ENCODE peak calls at places on chromosomes 16 and 17, in six cellular contexts. J, Y, M, H, T and B are unnamed samples.

GRCh38 chr16:84930298-84931106 is 80.8 kb downstream of the ZDHHC7 start:
- DNase-seq in M (no peak), T (no peak), H (no peak), Y (no peak), J (no peak), B (no peak)

GRCh38 chr16:72847187-72848044 is 200.5 kb downstream of the ZFHX3 start:
- DNase-seq in T (no peak), J (no peak), M (no peak), H (no peak), Y (no peak), B (no peak)

GRCh38 chr17:57908278-57908677 is 46.9 kb downstream of the CUEDC1 start:
- DNase-seq in H (no peak), Y (no peak), M (no peak), J (no peak), T (no peak), B (no peak)

GRCh38 chr17:9192010-9192409 is 170.7 kb downstream of the NTN1 start:
- DNase-seq in T (no peak), J (no peak), Y (no peak), H (no peak), M (no peak), B (no peak)

GRCh38 chr17:9371019-9371418 is 204.6 kb downstream of the STX8 start:
- DNase-seq in M (no peak), J (no peak), Y (no peak), T (no peak), H (no peak), B (no peak)

GRCh38 chr16:12557808-12558207 is 245.9 kb downstream of the CPPED1 start:
- DNase-seq in J (no peak), M (no peak), Y (no peak), H (no peak), T (no peak), B (no peak)

GRCh38 chr17:8122923-8123694 is 797 bp downstream of the HES7 start:
- DNase-seq in M (no peak), Y (no peak), H (no peak), T (no peak), J (no peak), B (no peak)

GRCh38 chr17:81579821-81580321 is 27.7 kb upstream of the FAAP100 start:
- DNase-seq in J (no peak), H (no peak), M (no peak), Y (no peak), T (no peak), B (no peak)

GRCh38 chr17:33964344-33964979 is 290.6 kb upstream of the CCL2 start:
- DNase-seq in H (no peak), T (no peak), J (no peak), M (peak; percentile 25), Y (no peak), B (no peak)

GRCh38 chr16:28292731-28293588 is 635 bp downstream of the SBK1 start:
- DNase-seq in H (no peak), M (peak; percentile 11), Y (peak; percentile 32), J (no peak), T (no peak), B (no peak)

GRCh38 chr16:66390346-66391108 is 24.0 kb downstream of the CDH5 start:
- DNase-seq in M (no peak), Y (no peak), J (no peak), T (peak; percentile 16), H (no peak), B (no peak)

GRCh38 chr17:48121921-48122650 is 14.5 kb downstream of the SNX11 start:
- DNase-seq in T (no peak), J (no peak), Y (no peak), H (no peak), M (no peak), B (no peak)

GRCh38 chr16:48271728-48272127 is 24.4 kb upstream of the ABCC11 start:
- DNase-seq in J (no peak), M (no peak), Y (no peak), H (no peak), T (no peak), B (no peak)

DNA sequence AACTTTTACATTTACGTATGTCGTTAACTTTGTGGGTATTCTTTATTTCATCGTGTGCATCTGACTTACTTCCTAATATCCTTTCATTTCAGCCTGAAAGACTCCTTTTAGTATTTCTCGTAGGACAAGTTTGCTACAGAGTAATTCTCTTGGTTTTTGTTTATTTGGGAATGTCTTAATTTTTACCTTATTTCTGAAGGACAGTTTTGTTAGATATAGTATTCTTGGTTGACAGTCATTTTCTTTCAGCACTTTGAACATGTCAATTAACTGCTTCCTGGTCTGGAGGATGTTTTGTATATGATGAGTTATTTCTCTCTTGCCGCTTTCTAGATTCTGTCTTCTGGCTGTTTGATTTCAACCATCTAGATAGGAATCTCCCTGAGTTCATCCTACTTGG is 109.2 kb upstream of the NACA2 start:
- DNase-seq in Y (no peak), J (no peak), H (no peak), M (no peak), T (no peak), B (no peak)
- H3K9me3 ChIP-seq in Y (no peaks in the 10 kb centered on the region), J (peaks cover 14% of the 10 kb centered on the region), H (peaks cover 52% of the 10 kb centered on the region), M (peaks cover 30% of the 10 kb centered on the region), T (peaks cover 20% of the 10 kb centered on the region), B (peaks cover 6% of the 10 kb centered on the region)

GRCh38 chr17:53088501-53088900 is 734.2 kb upstream of the KIF2B start:
- DNase-seq in T (no peak), Y (no peak), J (no peak), M (no peak), H (no peak), B (no peak)
- H3K9me3 ChIP-seq in T (no peaks in the 10 kb centered on the region), Y (no peaks in the 10 kb centered on the region), J (no peaks in the 10 kb centered on the region), M (no peaks in the 10 kb centered on the region), H (no peaks in the 10 kb centered on the region), B (no peaks in the 10 kb centered on the region)

DNA sequence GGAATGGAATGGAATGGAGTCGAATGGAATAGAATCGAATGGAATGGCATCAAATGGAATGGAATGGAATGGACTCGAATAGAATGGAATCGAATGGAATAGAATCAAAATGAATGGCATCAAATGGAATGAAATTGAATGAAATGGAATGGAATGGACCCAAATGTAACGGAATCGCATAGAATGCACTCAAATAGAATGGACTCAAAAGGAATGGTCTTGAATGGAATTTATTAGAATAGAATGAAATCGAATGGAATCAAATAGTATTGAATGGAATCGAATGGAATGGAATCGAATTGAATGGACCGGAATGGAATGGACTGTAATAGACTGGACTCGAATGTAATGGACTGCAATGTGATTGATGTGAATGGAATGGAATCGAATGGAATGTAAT is 501.4 kb upstream of the WSB1 start:
- DNase-seq in Y (no peak), H (no peak), T (no peak), J (no peak), M (no peak), B (no peak)
- H3K9me3 ChIP-seq in Y (no peaks in the 10 kb centered on the region), H (peaks cover 99% of the 10 kb centered on the region), T (peaks cover 42% of the 10 kb centered on the region), J (peaks cover 3% of the 10 kb centered on the region), M (peaks cover 10% of the 10 kb centered on the region), B (peaks cover 24% of the 10 kb centered on the region)

GRCh38 chr17:3197219-3197618 is at the start of gene OR1A2:
- DNase-seq in J (no peak), Y (no peak), T (no peak), H (no peak), M (no peak), B (no peak)
- H3K9me3 ChIP-seq in J (no peaks in the 10 kb centered on the region), Y (no peaks in the 10 kb centered on the region), T (no peaks in the 10 kb centered on the region), H (peaks cover 11% of the 10 kb centered on the region), M (no peaks in the 10 kb centered on the region), B (peaks cover 5% of the 10 kb centered on the region)

DNA sequence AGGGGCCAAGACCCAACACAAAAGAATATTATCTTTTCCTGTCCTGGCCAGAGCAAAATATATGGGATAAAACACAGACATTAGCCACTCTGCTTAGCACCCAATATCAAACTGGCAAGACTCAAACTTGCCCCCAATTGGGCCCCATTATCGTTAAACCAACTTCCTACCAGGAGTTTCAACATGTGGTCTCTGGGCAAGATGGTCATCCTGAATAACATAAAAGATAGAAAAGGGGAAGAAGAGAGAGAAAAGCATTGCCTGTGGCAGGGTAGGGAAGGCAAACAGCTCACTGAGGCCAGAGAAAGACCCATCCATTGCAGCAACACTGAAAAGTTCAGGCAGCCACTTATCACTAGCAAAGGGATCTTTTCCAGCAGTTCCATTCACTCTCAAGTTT is 502.1 kb downstream of the KIF2B start:
- DNase-seq in H (no peak), T (no peak), J (no peak), M (no peak), Y (no peak), B (no peak)
- H3K9me3 ChIP-seq in H (peaks cover 7% of the 10 kb centered on the region), T (no peaks in the 10 kb centered on the region), J (no peaks in the 10 kb centered on the region), M (peaks cover 3% of the 10 kb centered on the region), Y (no peaks in the 10 kb centered on the region), B (peaks cover 3% of the 10 kb centered on the region)